ENCODE peak calls at places on chromosomes 3 and 15, in four cellular contexts. J is mesendoderm; X is GM23248; W is CD8-positive, alpha-beta T cell. I is an unnamed sample.

GRCh38 chr3:166446986-166447385 is 609.8 kb upstream of the BCHE start:
- DNase-seq in W (no peak), X (no peak), J (no peak), I (no peak)

GRCh38 chr15:38724827-38725226 is 160.2 kb upstream of the RASGRP1 start:
- DNase-seq in W (no peak), J (no peak), X (no peak), I (no peak)

GRCh38 chr3:174287601-174288180 is 571.4 kb upstream of the NAALADL2 start:
- DNase-seq in W (no peak), J (peak), X (no peak), I (no peak)

GRCh38 chr15:74955017-74955416 is 1.6 kb downstream of the RPP25 start:
- DNase-seq in J (no peak), W (no peak), X (no peak), I (no peak)

GRCh38 chr15:57045741-57046382 is 127.4 kb downstream of the TCF12 start:
- DNase-seq in J (no peak), W (no peak), X (no peak), I (no peak)

GRCh38 chr15:77535845-77536244 is 96.9 kb downstream of the LINGO1 start:
- DNase-seq in X (no peak), W (no peak), J (peak), I (no peak)

GRCh38 chr15:100686021-100686724 is 83.8 kb downstream of the ASB7 start:
- DNase-seq in J (no peak), W (no peak), X (peak), I (peak)

GRCh38 chr15:98503970-98504369 is 144.4 kb upstream of the IGF1R start:
- DNase-seq in J (no peak), X (peak), W (no peak), I (peak)

GRCh38 chr3:39587113-39587512 is 119.6 kb downstream of the MOBP start:
- DNase-seq in W (no peak), X (no peak), J (no peak), I (no peak)

GRCh38 chr3:196202516-196202970 is 8.7 kb downstream of the ZDHHC19 start:
- DNase-seq in X (peak), J (no peak), W (no peak), I (peak)

GRCh38 chr15:51135276-51135675 is 40.6 kb upstream of the TNFAIP8L3 start:
- DNase-seq in J (no peak), X (no peak), W (no peak), I (no peak)

GRCh38 chr3:153232737-153233330 is 70.8 kb downstream of the RAP2B start:
- DNase-seq in X (peak), W (no peak), J (no peak), I (no peak)

GRCh38 chr15:32908135-32908801 is 190.5 kb downstream of the GREM1 start:
- DNase-seq in W (no peak), X (no peak), J (no peak), I (no peak)

GRCh38 chr15:29668120-29668602 is 154.1 kb downstream of the TJP1 start:
- DNase-seq in J (peak), X (peak), W (no peak), I (no peak)

GRCh38 chr3:126982125-126982521 is 792 bp upstream of the PLXNA1 start:
- DNase-seq in J (peak), W (no peak), X (peak), I (no peak)

GRCh38 chr15:53437985-53438841 is 321.2 kb downstream of the WDR72 start:
- DNase-seq in J (no peak), W (no peak), X (no peak), I (no peak)

GRCh38 chr3:185089343-185089742 is 63.5 kb downstream of the C3orf70 start:
- DNase-seq in X (peak), J (peak), W (no peak), I (no peak)

GRCh38 chr15:52463638-52464037 is 65.0 kb downstream of the MYO5A start:
- DNase-seq in J (no peak), W (no peak), X (peak), I (no peak)

GRCh38 chr15:101025896-101026631 is 106.9 kb downstream of the LRRK1 start:
- DNase-seq in X (no peak), W (peak), J (no peak), I (peak)

GRCh38 chr3:181354140-181354539 is 357.6 kb upstream of the SOX2 start:
- DNase-seq in W (no peak), X (no peak), J (no peak), I (no peak)

GRCh38 chr3:12947504-12948369 is 106.4 kb upstream of the RPL32 start:
- DNase-seq in X (peak), W (no peak), J (peak), I (no peak)

GRCh38 chr3:60755094-60755493 is 496.2 kb downstream of the FHIT start:
- DNase-seq in W (no peak), J (peak), X (peak), I (no peak)

GRCh38 chr3:54578417-54578816 is 349.4 kb downstream of the LRTM1 start:
- DNase-seq in X (peak), W (no peak), J (no peak), I (no peak)

GRCh38 chr3:14330508-14330907 is 71.9 kb upstream of the SLC6A6 start:
- DNase-seq in X (no peak), J (no peak), W (no peak), I (no peak)

GRCh38 chr3:151226088-151226563 is 23.1 kb upstream of the GPR171 start:
- DNase-seq in J (peak), X (peak), W (no peak), I (no peak)

GRCh38 chr15:63503739-63504246 is 600 bp upstream of the USP3 start:
- DNase-seq in X (peak), W (peak), J (peak), I (no peak)

GRCh38 chr3:102238362-102238761 is 196.5 kb upstream of the ZPLD1 start:
- DNase-seq in J (peak), X (no peak), W (no peak), I (no peak)

GRCh38 chr3:51371943-51372557 is 13.0 kb upstream of the MANF start:
- DNase-seq in J (peak), X (peak), W (peak), I (no peak)

GRCh38 chr3:15387735-15388134 is 39.6 kb downstream of the METTL6 start:
- DNase-seq in J (no peak), X (no peak), W (no peak), I (no peak)

GRCh38 chr15:20355256-20355868 is 186.2 kb downstream of the GOLGA6L6 start:
- DNase-seq in W (peak), X (no peak), J (no peak), I (no peak)

DNA sequence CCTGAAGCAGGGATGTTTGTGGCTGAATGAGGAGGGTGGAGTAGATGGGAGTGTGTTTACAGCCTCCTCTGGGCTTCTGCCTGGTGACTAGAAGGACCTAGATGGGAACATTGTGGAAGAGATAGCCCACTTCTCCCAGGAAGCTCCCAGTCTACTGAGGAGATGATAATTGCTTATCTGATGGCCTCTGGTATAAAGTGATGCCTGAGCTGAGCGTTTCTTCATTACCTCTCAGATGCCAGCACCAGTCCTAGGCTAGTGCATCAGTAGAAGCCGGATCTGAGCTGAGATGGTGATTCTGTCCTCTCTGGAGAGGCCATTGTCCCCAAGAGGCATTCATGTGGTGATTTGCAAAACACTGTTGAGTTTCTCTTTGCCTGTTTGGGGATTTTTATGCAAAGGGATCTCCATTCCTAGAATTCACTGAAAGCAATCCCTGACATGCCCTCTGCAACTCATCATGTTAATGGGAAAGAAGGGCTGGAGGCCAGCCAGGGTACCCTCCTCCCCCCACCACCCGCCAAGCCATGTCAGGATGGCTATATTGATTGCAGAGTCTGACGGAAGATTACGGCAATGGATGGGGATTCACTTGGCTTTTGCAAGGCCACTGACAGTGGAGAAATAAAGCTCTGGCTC is 166.4 kb upstream of the ROPN1 start:
- DNase-seq in X (no peak), W (no peak), J (peak), I (no peak)
- H3K4me3 ChIP-seq in X (no peak), W (no peak), J (no peak), I (no peak)

DNA sequence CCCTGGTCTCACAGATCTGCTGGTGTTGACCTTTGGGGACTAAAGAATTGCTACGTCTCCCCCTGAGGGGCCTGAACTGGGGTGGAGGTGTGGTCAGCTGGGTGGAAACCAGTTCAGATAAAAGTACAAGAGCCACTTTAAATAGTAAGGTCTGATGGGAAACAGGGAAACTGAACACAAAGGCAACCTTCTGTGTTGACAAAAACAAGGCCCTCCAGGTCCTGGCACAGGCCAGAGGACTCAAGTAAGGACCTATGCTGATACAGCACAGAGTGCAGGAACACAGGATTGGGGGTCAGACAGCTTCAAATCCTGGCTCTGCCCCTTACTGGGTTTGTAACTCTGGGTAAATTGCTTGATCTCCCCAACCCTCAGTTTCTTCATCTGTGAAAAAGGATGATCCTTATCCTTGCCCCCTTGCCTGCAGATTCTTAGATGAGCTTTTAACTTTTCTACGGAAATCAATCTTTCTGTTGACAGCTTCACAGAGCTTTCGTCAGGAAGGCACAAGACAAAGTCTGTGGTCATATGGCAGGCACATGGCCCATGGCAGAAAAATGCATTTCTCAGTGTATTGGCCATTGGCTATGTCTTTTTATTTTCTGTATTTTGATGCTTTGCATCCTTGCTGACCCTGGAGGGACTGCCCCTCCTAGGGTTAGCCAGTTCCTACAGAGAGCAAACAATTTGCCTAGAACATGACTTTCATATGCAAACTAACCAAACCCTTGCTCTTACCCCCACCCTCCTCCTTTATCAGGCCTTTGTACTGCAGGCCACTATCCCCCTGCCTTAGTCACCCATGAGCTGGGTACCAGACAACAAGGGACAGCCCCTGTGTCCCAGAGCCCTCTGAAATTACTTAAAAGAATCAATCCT is 24.4 kb upstream of the NOX5 start:
- DNase-seq in J (no peak), W (no peak), X (no peak), I (peak)
- H3K4me3 ChIP-seq in J (no peak), W (no peak), X (no peak), I (no peak)

GRCh38 chr3:45864760-45865567 is 21.4 kb upstream of the CCR9 start:
- DNase-seq in J (no peak), X (no peak), W (no peak), I (no peak)

GRCh38 chr3:45861043-45861846 is 19.3 kb upstream of the LZTFL1 start:
- DNase-seq in X (no peak), J (no peak), W (no peak), I (no peak)

GRCh38 chr3:45860481-45860880 is 18.6 kb upstream of the LZTFL1 start:
- DNase-seq in J (no peak), W (no peak), X (no peak), I (no peak)

DNA sequence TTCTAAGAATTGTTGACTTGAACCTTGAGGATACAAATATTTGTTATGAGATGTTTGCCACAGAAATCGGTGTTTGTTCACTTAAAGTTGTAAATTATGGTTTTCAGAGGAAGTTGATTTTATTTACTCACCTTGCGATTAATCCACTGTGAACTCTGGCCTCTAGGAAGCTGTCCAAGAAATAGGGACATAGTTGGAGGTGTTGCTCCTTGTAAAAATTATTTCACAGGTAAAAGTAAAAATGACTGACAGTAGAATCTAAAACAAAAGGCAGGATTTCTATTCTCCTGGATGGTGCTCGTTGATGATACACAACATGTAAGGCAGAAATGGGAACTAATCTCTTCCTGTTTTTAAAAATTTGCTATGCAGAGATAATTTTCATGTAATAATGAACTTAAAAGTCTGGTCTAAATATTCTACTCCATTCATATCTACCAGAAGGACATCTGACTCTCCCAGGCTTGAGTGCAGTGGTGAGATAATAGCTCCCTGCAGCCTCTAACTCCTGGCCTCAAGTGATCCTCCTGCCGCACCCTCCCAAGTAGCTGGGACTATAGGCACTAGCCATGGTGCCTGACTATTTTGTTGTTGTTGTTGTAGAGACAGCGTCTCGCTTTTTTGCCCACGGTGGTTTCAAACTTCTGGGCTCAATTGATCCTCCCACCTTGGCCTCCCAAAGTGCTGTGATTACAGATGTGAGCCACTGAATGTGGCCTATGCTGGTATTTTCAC is 17.1 kb upstream of the LZTFL1 start:
- DNase-seq in W (no peak), X (no peak), J (no peak), I (no peak)
- H3K4me3 ChIP-seq in W (no peak), X (no peak), J (no peak), I (no peak)

GRCh38 chr3:160986060-160986459 is 119.1 kb downstream of the B3GALNT1 start:
- DNase-seq in W (no peak), J (no peak), X (no peak), I (no peak)
- H3K4me3 ChIP-seq in W (no peak), J (no peak), X (no peak), I (no peak)

DNA sequence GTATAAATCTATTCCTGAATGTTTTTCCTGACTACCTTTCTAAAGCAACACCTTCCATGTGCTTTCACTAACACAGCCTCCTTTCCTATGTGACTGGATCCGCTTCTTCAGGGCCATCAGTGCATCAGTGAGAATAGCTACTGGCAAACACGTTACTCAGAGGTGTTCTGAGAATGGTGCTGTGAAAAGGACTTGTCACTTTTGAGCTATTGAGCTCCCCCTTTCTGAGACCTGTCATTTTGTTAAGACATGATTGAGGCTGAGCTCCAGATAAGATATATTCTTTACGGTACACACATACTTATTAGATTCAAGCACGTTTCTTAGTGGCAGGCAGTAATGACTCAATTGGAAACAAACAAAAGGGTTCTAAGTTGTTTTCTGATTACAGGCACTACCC is 45.0 kb upstream of the ADCY5 start:
- DNase-seq in J (no peak), X (no peak), W (no peak), I (no peak)
- H3K4me3 ChIP-seq in J (no peak), X (no peak), W (no peak), I (no peak)

DNA sequence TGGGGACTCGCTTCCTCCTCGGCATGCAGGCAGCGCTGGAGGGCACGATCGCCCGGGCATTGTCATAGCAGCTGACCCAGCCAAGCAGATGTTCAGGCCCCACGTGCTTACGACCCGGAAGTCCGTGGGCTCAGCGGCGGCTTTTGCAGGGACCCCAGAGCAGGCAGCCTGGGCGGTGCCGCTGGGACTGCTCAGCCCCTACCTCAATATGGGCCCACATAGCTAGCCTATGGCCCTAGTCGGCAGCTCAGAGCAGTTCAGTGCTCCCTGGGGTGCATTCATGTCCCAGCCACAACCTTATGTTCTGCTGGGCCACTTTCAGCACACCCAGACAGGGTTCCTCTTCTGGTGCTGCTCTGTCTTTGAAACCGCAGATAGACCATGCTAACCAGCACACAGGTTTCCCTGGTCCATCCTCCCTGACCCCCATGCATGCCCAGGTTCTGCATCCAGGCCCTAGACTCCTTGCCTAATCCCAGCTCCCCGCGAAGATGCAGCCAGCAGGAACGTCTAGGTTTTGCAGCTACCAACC is 10.4 kb upstream of the EIF4A2 start:
- DNase-seq in X (peak), J (no peak), W (peak), I (no peak)
- H3K4me3 ChIP-seq in X (peak), J (no peak), W (peak), I (peak)

DNA sequence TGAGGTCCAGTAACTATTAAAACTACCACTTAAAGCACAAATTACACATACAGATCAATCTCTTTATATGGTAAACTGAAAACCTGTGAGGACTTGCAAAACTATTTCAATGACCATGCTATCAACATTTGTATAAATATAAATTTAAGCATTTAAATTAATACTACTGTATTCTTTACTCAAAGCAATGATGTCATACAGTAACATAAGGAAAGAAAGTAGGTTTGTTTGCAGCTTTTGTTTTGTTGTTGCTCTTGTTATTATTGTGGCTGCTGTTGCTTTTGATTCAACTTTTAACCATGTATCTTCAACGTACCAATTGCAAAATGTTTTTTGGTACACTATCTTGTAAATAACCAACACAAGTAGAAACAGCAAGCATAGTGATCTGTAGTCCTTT is 22.0 kb downstream of the CBLB start:
- DNase-seq in X (no peak), W (no peak), J (no peak), I (no peak)
- H3K4me3 ChIP-seq in X (peak), W (no peak), J (no peak), I (no peak)

DNA sequence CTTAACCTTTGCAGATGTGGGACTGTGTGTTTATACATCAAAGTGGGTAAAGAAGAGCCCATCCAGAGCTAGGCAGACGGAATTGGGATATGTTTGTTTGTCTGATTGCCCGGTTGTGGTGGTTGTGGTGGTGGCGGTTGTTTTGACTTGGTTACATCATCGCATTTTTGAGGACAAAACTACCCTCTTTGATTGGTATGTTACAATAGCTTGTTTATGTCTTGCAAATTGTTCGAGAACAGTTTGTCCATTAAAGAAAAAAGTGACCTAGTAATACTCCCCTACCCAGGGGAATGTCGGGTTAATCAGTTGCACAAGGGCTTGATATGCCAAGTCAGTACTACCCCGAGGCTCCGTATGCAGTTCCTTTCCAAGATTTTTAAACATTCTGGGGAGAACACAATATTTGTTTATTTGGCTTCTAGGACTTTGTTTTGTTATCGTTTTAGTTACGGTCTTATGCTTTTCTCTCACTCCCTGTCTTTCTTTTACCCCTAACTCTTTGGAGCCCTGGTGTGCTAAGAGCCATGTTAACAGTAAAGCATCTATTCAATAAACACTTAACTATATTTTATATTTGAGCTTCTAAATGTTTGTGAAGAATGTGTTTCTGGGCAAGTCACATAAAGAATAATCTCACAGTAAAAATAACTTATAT is 315.4 kb downstream of the LPP start:
- DNase-seq in X (no peak), W (no peak), J (no peak), I (no peak)
- H3K4me3 ChIP-seq in X (no peak), W (no peak), J (no peak), I (no peak)